ENCODE peak calls at places on chromosomes 4 and X, in nine cellular contexts. J is stomach, K is spleen, Z is vagina, F is HCT116, P is prostate gland, U is endothelial cell of umbilical vein, T is transverse colon, G is breast epithelium. B is an unnamed sample.

GRCh38 chrX:57772637-57773036 is 92.6 kb upstream of the NLRP2B start:
- DNase-seq in J (no peak), K (no peak), Z (no peak), F (no peak), P (no peak), U (no peak), T (no peak), G (no peak), B (no peak)

GRCh38 chr4:7772708-7773385 is 166.8 kb downstream of the AFAP1 start:
- DNase-seq in J (peak; percentile 45), K (peak; percentile 75), Z (no peak), F (no peak), P (no peak), U (no peak), T (peak; percentile 78), G (no peak), B (peak; percentile 81)

GRCh38 chrX:26889574-26889973 is 573.6 kb downstream of the PPP4R3C start:
- DNase-seq in J (no peak), K (no peak), Z (no peak), F (no peak), P (no peak), U (no peak), T (no peak), G (no peak), B (no peak)

GRCh38 chr4:53380221-53380620 is 2.8 kb downstream of the FIP1L1 start:
- DNase-seq in J (no peak), K (no peak), Z (no peak), F (no peak), P (no peak), U (no peak), T (no peak), G (no peak), B (no peak)

GRCh38 chrX:93585661-93586060 is 87.7 kb downstream of the NAP1L3 start:
- DNase-seq in J (no peak), K (no peak), Z (no peak), F (no peak), P (no peak), U (no peak), T (no peak), G (no peak), B (no peak)

GRCh38 chr4:156374894-156375293 is 421.2 kb upstream of the CTSO start:
- DNase-seq in J (no peak), K (no peak), Z (no peak), F (no peak), P (no peak), U (no peak), T (no peak), G (no peak), B (no peak)

GRCh38 chr4:25938251-25939186 is 24.5 kb downstream of the SMIM20 start:
- DNase-seq in J (no peak), K (no peak), Z (no peak), F (no peak), P (no peak), U (no peak), T (no peak), G (no peak), B (no peak)

GRCh38 chr4:2390146-2390545 is 28.3 kb downstream of the ZFYVE28 start:
- DNase-seq in J (no peak), K (no peak), Z (no peak), F (no peak), P (no peak), U (no peak), T (no peak), G (no peak), B (no peak)

GRCh38 chrX:75156537-75156945 is 458 bp upstream of the ABCB7 start:
- DNase-seq in J (no peak), K (no peak), Z (no peak), F (no peak), P (peak; percentile 4), U (peak; percentile 51), T (no peak), G (no peak), B (no peak)

GRCh38 chrX:108468486-108468885 is 28.8 kb downstream of the COL4A5 start:
- DNase-seq in J (no peak), K (no peak), Z (no peak), F (no peak), P (no peak), U (no peak), T (no peak), G (no peak), B (no peak)

GRCh38 chrX:320126-320783 is 1.7 kb upstream of the GTPBP6 start:
- DNase-seq in J (no peak), K (peak; percentile 87), Z (no peak), F (no peak), P (no peak), U (peak; percentile 28), T (peak; percentile 26), G (no peak), B (no peak)
- TF ChIP-seq POLR2A in J (no peak), K (no peak), Z (no peak), F (no peak), P (no peak), U (no peak), T (no peak), G (no peak), B (no peak)

DNA sequence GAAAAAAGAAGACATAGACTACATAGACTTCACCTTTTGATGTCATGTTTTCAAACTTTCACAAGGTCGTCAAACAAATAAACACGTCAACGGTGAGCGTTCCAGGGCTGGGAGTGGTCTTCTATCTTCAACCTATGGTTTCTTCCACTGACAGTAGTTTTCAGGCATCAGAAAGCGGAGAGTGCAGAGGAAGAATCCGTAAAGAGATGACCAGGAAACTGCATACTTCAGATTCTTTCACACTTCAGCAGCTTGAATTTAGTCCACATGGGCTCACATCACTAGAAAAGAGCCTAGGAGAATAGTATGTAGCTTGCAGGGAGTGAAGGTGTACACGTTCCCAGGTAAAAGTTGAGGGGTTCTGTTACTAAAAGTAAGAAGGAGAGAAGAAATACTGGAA is 58.5 kb downstream of the NPY1R start:
- DNase-seq in J (no peak), K (no peak), Z (no peak), F (no peak), P (no peak), U (no peak), T (no peak), G (no peak), B (no peak)
- H3K27ac ChIP-seq in J (no peak overlapping the region), K (no peak overlapping the region), Z (no peak overlapping the region), F (no peak overlapping the region), P (no peak overlapping the region), U (no peak overlapping the region), T (no peak overlapping the region), G (no peak overlapping the region), B (no peak overlapping the region)

GRCh38 chrX:15854712-15855561 is at the start of gene AP1S2:
- DNase-seq in J (peak; percentile 96), K (peak; percentile 100), Z (no peak), F (peak; percentile 78), P (peak; percentile 87), U (peak; percentile 95), T (peak; percentile 97), G (peak; percentile 93), B (peak; percentile 98)

GRCh38 chrX:15855562-15856256 is 1.1 kb upstream of the AP1S2 start:
- DNase-seq in J (no peak), K (no peak), Z (no peak), F (no peak), P (no peak), U (peak; percentile 14), T (no peak), G (no peak), B (no peak)

GRCh38 chrX:15853586-15854079 is 980 bp downstream of the AP1S2 start:
- DNase-seq in J (no peak), K (no peak), Z (no peak), F (no peak), P (no peak), U (peak; percentile 25), T (no peak), G (no peak), B (no peak)

GRCh38 chrX:15856580-15856979 is 2.0 kb upstream of the AP1S2 start:
- DNase-seq in J (no peak), K (no peak), Z (no peak), F (no peak), P (no peak), U (no peak), T (no peak), G (no peak), B (no peak)

GRCh38 chrX:15854080-15854655 is 445 bp downstream of the AP1S2 start:
- DNase-seq in J (peak; percentile 38), K (peak; percentile 94), Z (no peak), F (no peak), P (peak; percentile 10), U (no peak), T (peak; percentile 60), G (peak; percentile 24), B (peak; percentile 90)
- TF ChIP-seq POLR2AphosphoS5 in J (no peak), K (no peak), Z (no peak), F (no peak), P (no peak), U (no peak), T (no peak), G (no peak), B (no peak)

DNA sequence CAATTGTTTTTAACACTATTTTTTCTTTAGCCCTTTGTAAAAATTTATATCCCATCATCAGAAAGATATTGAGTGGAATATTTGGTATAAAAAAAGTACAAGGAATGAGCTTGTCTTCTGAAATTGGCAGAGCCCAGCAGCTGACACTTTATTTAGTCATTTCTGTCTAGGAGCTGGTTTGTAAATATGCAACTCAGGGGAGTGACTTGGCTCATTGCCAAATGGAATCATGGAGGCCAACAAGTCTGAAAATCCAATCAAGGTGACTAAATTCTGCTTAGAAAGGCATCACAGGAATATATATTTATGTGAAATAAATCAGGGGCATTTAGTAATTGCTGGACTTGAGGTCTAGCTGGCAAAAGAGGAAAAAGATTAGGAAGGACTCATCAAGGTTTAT is 74.4 kb downstream of the OTC start:
- DNase-seq in J (no peak), K (no peak), Z (no peak), F (no peak), P (no peak), U (peak; percentile 1), T (no peak), G (no peak), B (no peak)
- TF ChIP-seq POLR2A in J (no peak), K (no peak), Z (no peak), F (no peak), P (no peak), U (no peak), T (no peak), G (no peak), B (no peak)

GRCh38 chrX:16444353-16444752 is 205.6 kb upstream of the S100G start:
- DNase-seq in J (no peak), K (no peak), Z (no peak), F (no peak), P (no peak), U (no peak), T (no peak), G (no peak), B (no peak)
- H3K27ac ChIP-seq in J (no peak overlapping the region), K (no peak overlapping the region), Z (no peak overlapping the region), F (no peak overlapping the region), P (no peak overlapping the region), U (no peak overlapping the region), T (no peak overlapping the region), G (no peak overlapping the region), B (no peak overlapping the region)

B was measured in upper lobe of left lung.